ENCODE peak calls at places on chromosome 17, in four cellular contexts. One of them, this sample, is unnamed.

GRCh38 chr17:47338026-47338425 is 14.3 kb downstream of the EFCAB13 start:
- DNase-seq in NB4: no peak
- DNase-seq in OCI-LY7: no peak
- DNase-seq in sigmoid colon: no peak
- DNase-seq in this sample: no peak

GRCh38 chr17:7045492-7046126 is 1.7 kb upstream of the SLC16A11 start:
- DNase-seq in NB4: peak; percentile 76
- DNase-seq in OCI-LY7: peak; percentile 74
- DNase-seq in sigmoid colon: no peak
- DNase-seq in this sample: peak; percentile 82

GRCh38 chr17:29573871-29574731 is 5.6 kb downstream of the TP53I13 start:
- DNase-seq in NB4: no peak
- DNase-seq in OCI-LY7: no peak
- DNase-seq in sigmoid colon: peak; percentile 64
- DNase-seq in this sample: no peak

GRCh38 chr17:62941358-62941991 is 24.6 kb upstream of the TANC2 start:
- DNase-seq in NB4: no peak
- DNase-seq in OCI-LY7: no peak
- DNase-seq in sigmoid colon: no peak
- DNase-seq in this sample: no peak

GRCh38 chr17:73394523-73395450 is 83.0 kb upstream of the CDC42EP4 start:
- DNase-seq in NB4: no peak
- DNase-seq in OCI-LY7: no peak
- DNase-seq in sigmoid colon: no peak
- DNase-seq in this sample: no peak

GRCh38 chr17:48597775-48598631 is 4.4 kb upstream of the HOXB5 start:
- DNase-seq in NB4: peak; percentile 38
- DNase-seq in OCI-LY7: peak; percentile 55
- DNase-seq in sigmoid colon: peak; percentile 93
- DNase-seq in this sample: peak; percentile 34

GRCh38 chr17:9517396-9517795 is 58.2 kb downstream of the STX8 start:
- DNase-seq in NB4: no peak
- DNase-seq in OCI-LY7: no peak
- DNase-seq in sigmoid colon: no peak
- DNase-seq in this sample: peak; percentile 17

GRCh38 chr17:80789356-80789902 is 202.2 kb upstream of the CHMP6 start:
- DNase-seq in NB4: peak; percentile 86
- DNase-seq in OCI-LY7: peak; percentile 71
- DNase-seq in sigmoid colon: peak; percentile 80
- DNase-seq in this sample: peak; percentile 85

GRCh38 chr17:65750678-65751077 is 189.2 kb upstream of the AXIN2 start:
- DNase-seq in NB4: no peak
- DNase-seq in OCI-LY7: peak; percentile 1
- DNase-seq in sigmoid colon: peak; percentile 73
- DNase-seq in this sample: peak; percentile 49

GRCh38 chr17:65850486-65850885 is 289.0 kb upstream of the AXIN2 start:
- DNase-seq in NB4: peak; percentile 36
- DNase-seq in OCI-LY7: no peak
- DNase-seq in sigmoid colon: no peak
- DNase-seq in this sample: peak; percentile 71

GRCh38 chr17:55635253-55635766 is 87.4 kb downstream of the TMEM100 start:
- DNase-seq in NB4: no peak
- DNase-seq in OCI-LY7: no peak
- DNase-seq in sigmoid colon: no peak
- DNase-seq in this sample: no peak

GRCh38 chr17:43713494-43714162 is 45.0 kb downstream of the SOST start:
- DNase-seq in NB4: peak; percentile 30
- DNase-seq in OCI-LY7: no peak
- DNase-seq in sigmoid colon: no peak
- DNase-seq in this sample: peak; percentile 21

GRCh38 chr17:81440511-81441244 is 45.4 kb downstream of the BAHCC1 start:
- DNase-seq in NB4: no peak
- DNase-seq in OCI-LY7: peak; percentile 81
- DNase-seq in sigmoid colon: no peak
- DNase-seq in this sample: peak; percentile 47

GRCh38 chr17:27332052-27332403 is 38.1 kb downstream of the WSB1 start:
- DNase-seq in NB4: no peak
- DNase-seq in OCI-LY7: no peak
- DNase-seq in sigmoid colon: no peak
- DNase-seq in this sample: no peak
- H3K4me3 ChIP-seq in NB4: no peak overlapping the region
- H3K4me3 ChIP-seq in OCI-LY7: no peak overlapping the region
- H3K4me3 ChIP-seq in sigmoid colon: no peak overlapping the region
- H3K4me3 ChIP-seq in this sample: no peak overlapping the region

DNA sequence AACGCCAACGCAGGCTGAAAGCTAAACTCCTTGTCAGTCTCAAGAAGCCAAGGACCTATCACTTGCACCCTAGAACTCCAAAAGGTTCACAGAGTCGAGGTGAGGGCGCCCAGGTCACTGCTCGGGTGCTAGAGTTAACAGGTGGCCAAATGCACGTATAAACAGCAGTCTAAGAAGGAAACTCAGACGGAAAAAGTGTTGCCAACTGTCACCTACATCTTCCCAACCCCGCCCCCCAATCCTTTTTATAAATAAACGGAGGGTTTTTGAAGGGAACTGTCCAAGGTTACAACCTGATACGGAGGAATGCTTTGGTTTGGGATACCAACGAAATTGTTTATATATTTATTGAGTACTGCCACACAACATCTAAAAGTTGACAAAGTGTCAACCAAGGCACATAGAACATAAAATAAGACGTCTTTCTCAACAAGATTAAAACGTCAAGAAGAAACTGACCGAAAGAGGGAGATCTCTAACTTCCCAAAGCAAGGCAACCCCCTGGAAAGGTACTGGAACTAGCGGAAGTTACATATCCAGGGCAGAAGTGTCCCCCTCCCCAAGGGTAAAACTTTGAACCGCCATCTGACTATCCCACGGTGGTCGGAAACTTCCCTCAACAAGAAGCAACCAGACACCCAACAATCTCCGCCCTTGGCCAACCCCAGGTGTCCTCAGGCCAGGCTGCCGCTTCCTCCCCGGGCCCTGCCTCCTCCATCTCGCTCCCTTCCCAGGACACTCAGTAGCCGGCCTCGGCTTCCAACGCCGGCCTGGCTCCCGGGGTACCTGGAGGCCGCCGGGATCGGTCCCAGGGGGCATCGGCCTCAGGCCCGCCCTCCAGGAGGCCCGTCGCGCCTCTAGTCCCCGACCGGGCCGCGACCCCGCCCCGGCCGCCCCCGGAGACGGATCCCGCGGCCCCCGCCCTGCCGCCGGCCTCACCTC is 982 bp downstream of the SPAG9 start:
- DNase-seq in NB4: peak; percentile 76
- DNase-seq in OCI-LY7: peak; percentile 75
- DNase-seq in sigmoid colon: peak; percentile 81
- DNase-seq in this sample: peak; percentile 61
- TF ChIP-seq CTCF in NB4: no peak
- TF ChIP-seq CTCF in OCI-LY7: no peak
- TF ChIP-seq CTCF in sigmoid colon: no peak
- TF ChIP-seq CTCF in this sample: no peak

GRCh38 chr17:19339341-19339815 is 23.1 kb downstream of the B9D1 start:
- DNase-seq in NB4: no peak
- DNase-seq in OCI-LY7: no peak
- DNase-seq in sigmoid colon: no peak
- DNase-seq in this sample: no peak

GRCh38 chr17:19338031-19338990 is 24.2 kb downstream of the B9D1 start:
- DNase-seq in NB4: peak; percentile 62
- DNase-seq in OCI-LY7: peak; percentile 81
- DNase-seq in sigmoid colon: peak; percentile 80
- DNase-seq in this sample: peak; percentile 81

GRCh38 chr17:19335951-19336631 is 26.4 kb downstream of the B9D1 start:
- DNase-seq in NB4: no peak
- DNase-seq in OCI-LY7: no peak
- DNase-seq in sigmoid colon: peak; percentile 61
- DNase-seq in this sample: no peak

GRCh38 chr17:19337712-19338023 is 24.9 kb downstream of the B9D1 start:
- DNase-seq in NB4: no peak
- DNase-seq in OCI-LY7: no peak
- DNase-seq in sigmoid colon: peak; percentile 50
- DNase-seq in this sample: no peak

DNA sequence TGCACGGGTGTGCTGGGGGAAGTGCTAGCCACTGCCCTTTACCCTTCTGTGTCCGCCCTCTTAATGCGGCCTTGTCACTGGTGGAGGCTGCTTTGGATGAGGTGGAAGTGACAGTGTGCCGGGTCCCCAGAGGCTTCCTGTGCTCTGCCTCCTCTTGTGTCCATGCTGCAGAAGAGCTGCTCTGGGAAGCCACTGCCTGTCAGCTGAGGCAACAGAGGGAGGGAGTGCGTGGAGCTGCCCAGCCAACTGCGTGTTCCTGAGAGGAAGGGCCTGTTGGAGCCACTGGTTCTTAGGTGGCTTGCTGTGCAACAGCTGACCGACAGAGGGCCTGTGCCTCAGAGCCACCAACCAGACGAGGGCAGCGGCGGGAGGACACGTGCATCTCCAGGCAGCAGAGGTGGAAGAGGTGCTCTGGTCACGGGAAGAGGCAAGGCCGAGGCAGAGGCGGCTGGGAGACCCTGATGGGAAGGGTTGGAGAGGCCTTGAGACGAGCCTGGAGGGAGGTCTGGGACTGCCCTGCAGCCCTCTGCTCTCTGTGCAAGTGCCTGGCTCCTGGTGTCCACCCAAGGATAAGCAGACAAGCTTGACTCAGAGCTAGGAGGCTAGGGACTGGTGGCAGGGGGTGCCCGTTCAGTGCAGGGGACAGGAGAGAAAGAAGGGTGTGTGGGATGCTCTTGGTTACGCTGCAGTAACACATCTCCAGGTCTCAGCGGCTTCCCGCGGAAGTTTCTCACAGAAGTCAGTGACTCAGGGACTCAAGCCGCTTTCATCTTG is 25.4 kb downstream of the B9D1 start:
- DNase-seq in NB4: no peak
- DNase-seq in OCI-LY7: no peak
- DNase-seq in sigmoid colon: peak; percentile 86
- DNase-seq in this sample: no peak
- H3K4me3 ChIP-seq in NB4: no peak overlapping the region
- H3K4me3 ChIP-seq in OCI-LY7: no peak overlapping the region
- H3K4me3 ChIP-seq in sigmoid colon: no peak overlapping the region
- H3K4me3 ChIP-seq in this sample: no peak overlapping the region

DNA sequence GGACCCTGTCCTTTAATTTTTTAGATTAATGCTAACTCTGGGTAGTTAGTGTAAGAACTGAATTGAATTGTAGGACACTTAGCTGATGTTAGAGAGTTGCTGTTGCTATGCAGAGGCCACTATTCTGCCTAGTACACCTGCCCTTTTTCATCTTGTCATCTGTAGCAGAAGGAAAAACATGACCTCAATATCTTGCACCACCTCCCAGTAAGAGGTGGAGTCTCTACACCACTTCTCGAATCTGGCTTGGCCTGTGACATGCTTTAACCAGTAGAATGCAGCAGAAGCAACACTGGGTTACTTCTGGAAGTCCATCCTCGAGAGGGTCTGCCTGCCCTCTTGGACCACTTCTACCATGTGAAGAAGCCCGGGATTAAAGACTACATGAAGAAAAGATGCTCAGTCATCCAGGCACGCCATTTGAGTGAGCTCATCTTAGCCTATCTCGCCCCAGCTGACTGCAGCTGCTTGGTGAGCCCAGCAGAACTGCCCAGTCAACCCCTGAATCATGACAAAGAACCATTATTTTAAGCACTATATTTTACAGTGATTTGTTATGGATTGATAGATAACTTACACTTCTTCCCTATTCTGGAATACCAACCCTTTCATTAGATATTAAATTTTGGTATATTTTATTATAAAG is 153.5 kb downstream of the MYO1D start:
- DNase-seq in NB4: no peak
- DNase-seq in OCI-LY7: no peak
- DNase-seq in sigmoid colon: no peak
- DNase-seq in this sample: no peak
- TF ChIP-seq CTCF in NB4: no peak
- TF ChIP-seq CTCF in OCI-LY7: no peak
- TF ChIP-seq CTCF in sigmoid colon: no peak
- TF ChIP-seq CTCF in this sample: no peak

DNA sequence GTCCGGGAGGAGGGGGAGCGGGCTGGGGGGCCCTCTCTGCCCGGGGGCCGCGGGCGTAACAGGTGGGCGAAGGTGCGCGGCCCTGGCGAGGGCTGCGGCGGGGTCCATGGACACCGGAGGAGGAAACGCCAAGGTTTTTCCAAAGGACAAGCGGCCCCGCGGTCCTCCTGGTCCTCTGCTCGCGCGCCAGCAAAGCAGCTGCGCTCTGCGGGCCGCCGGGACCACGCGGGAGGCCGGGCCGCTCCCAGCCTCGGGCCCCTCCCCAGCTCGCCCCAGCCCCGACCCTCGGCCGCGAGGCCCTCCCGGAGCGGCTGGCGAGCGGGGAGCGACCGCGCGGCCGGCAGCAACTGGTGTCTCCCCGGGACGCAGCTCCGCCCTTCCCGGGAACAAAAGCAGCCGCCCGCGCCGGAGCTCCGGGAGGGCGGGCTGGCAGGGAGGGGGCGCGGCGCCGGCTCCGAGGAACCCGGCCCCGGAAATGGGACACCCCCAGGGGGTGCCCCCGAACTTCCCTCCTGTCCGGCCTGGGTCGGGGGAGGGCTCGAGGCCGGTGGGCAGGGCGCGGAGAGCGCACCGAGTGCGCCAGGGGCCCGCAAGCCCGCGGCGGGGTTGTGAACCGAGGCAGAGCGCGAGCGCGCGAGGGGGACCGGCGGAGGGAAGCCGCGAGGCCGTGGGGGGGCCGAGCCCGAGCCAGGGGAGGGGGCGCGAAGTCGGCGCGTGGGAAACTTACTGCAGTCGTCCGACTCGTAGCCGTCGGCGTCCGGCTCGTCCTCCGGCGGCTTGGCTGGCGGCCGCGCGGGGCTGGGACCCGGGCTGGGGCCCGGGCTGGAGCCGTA is 854 bp downstream of the DOC2B start:
- DNase-seq in NB4: no peak
- DNase-seq in OCI-LY7: no peak
- DNase-seq in sigmoid colon: no peak
- DNase-seq in this sample: no peak
- H3K4me3 ChIP-seq in NB4: no peak overlapping the region
- H3K4me3 ChIP-seq in OCI-LY7: no peak overlapping the region
- H3K4me3 ChIP-seq in sigmoid colon: no peak overlapping the region
- H3K4me3 ChIP-seq in this sample: no peak overlapping the region

DNA sequence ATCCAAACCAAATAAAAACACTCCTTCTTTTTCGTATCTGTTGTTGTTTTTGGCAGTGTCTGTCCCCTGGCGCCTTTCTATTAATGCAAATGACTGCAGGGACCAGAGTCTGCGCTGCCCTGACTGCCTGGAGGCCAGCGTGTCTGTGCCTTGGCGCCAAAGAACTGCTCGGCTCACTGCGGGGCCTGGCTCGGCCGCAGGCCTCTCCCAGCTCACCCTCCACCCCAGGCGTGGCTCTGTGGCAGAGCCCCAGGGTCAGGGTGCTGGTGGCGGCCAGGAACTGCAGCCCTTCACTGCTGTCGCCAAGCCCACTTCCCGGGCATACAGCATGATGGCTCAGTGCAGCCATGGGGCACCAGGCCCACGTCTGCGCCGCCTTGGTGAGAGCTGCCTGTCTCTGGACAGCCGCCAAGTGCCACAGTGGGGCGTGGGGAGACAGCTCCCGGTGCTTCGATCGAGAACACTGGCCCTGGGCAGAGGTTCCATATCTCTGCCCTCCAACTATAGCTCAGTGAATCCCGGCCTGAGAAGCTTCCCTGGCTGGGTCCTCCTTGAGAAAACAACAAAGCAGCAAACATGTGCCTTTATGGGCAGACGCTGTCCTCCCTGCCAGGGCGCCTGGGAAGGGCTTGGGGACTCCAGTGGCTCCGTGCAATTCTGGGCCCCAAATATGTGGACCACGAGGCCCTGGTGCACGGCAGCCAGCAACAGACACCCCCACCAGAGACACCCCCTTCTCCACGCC is 11.1 kb downstream of the CANT1 start:
- DNase-seq in NB4: no peak
- DNase-seq in OCI-LY7: no peak
- DNase-seq in sigmoid colon: peak; percentile 63
- DNase-seq in this sample: no peak
- TF ChIP-seq CTCF in NB4: no peak
- TF ChIP-seq CTCF in OCI-LY7: no peak
- TF ChIP-seq CTCF in sigmoid colon: peak; percentile 10
- TF ChIP-seq CTCF in this sample: no peak

This sample was measured in GM12865.